ENCODE peak calls at places on chromosomes 11 and 22, in nine cellular contexts. One of them, this sample, is unnamed.

GRCh38 chr11:119755351-119756071 is 26.5 kb upstream of the NECTIN1 start:
- DNase-seq in GM10248: no peak
- DNase-seq in AML-193: no peak
- DNase-seq in activated CD4-positive, alpha-beta T cell treated with anti-CD3 and anti-CD28 coated beads, Interleukin-2, amount 10 ng/mL, durations not matched to agents 7 days and 5 days: no peak
- DNase-seq in effector CD4-positive, alpha-beta T cell: no peak
- DNase-seq in CD4-positive, alpha-beta memory T cell: no peak
- DNase-seq in stimulated activated CD4-positive, alpha-beta T cell treated with anti-CD3 and anti-CD28 coated beads, TNF-alpha, amount 100 ng/mL, for 24 hours: no peak
- DNase-seq in colonic mucosa: no peak
- DNase-seq in AG20443: no peak
- DNase-seq in this sample: no peak

GRCh38 chr11:8261921-8262551 is 1.6 kb downstream of the LMO1 start:
- DNase-seq in activated CD4-positive, alpha-beta T cell treated with anti-CD3 and anti-CD28 coated beads, Interleukin-2, amount 10 ng/mL, durations not matched to agents 7 days and 5 days: no peak
- DNase-seq in colonic mucosa: no peak
- DNase-seq in AML-193: no peak
- DNase-seq in CD4-positive, alpha-beta memory T cell: no peak
- DNase-seq in effector CD4-positive, alpha-beta T cell: no peak
- DNase-seq in AG20443: no peak
- DNase-seq in stimulated activated CD4-positive, alpha-beta T cell treated with anti-CD3 and anti-CD28 coated beads, TNF-alpha, amount 100 ng/mL, for 24 hours: no peak
- DNase-seq in GM10248: no peak
- DNase-seq in this sample: peak

GRCh38 chr11:69667619-69668604 is 7.2 kb downstream of the LTO1 start:
- DNase-seq in effector CD4-positive, alpha-beta T cell: no peak
- DNase-seq in AG20443: no peak
- DNase-seq in AML-193: no peak
- DNase-seq in activated CD4-positive, alpha-beta T cell treated with anti-CD3 and anti-CD28 coated beads, Interleukin-2, amount 10 ng/mL, durations not matched to agents 7 days and 5 days: no peak
- DNase-seq in GM10248: no peak
- DNase-seq in CD4-positive, alpha-beta memory T cell: no peak
- DNase-seq in colonic mucosa: no peak
- DNase-seq in stimulated activated CD4-positive, alpha-beta T cell treated with anti-CD3 and anti-CD28 coated beads, TNF-alpha, amount 100 ng/mL, for 24 hours: no peak
- DNase-seq in this sample: peak

GRCh38 chr22:24097961-24098391 is 83.3 kb upstream of the SUSD2 start:
- DNase-seq in CD4-positive, alpha-beta memory T cell: no peak
- DNase-seq in colonic mucosa: no peak
- DNase-seq in AML-193: no peak
- DNase-seq in AG20443: no peak
- DNase-seq in stimulated activated CD4-positive, alpha-beta T cell treated with anti-CD3 and anti-CD28 coated beads, TNF-alpha, amount 100 ng/mL, for 24 hours: no peak
- DNase-seq in effector CD4-positive, alpha-beta T cell: no peak
- DNase-seq in activated CD4-positive, alpha-beta T cell treated with anti-CD3 and anti-CD28 coated beads, Interleukin-2, amount 10 ng/mL, durations not matched to agents 7 days and 5 days: no peak
- DNase-seq in GM10248: no peak
- DNase-seq in this sample: no peak

GRCh38 chr22:24107668-24108067 is 73.6 kb upstream of the SUSD2 start:
- DNase-seq in stimulated activated CD4-positive, alpha-beta T cell treated with anti-CD3 and anti-CD28 coated beads, TNF-alpha, amount 100 ng/mL, for 24 hours: no peak
- DNase-seq in effector CD4-positive, alpha-beta T cell: no peak
- DNase-seq in colonic mucosa: peak
- DNase-seq in activated CD4-positive, alpha-beta T cell treated with anti-CD3 and anti-CD28 coated beads, Interleukin-2, amount 10 ng/mL, durations not matched to agents 7 days and 5 days: no peak
- DNase-seq in GM10248: no peak
- DNase-seq in AML-193: no peak
- DNase-seq in CD4-positive, alpha-beta memory T cell: no peak
- DNase-seq in AG20443: peak
- DNase-seq in this sample: peak

GRCh38 chr11:125070699-125071254 is 7.7 kb downstream of the SLC37A2 start:
- DNase-seq in effector CD4-positive, alpha-beta T cell: no peak
- DNase-seq in AG20443: peak
- DNase-seq in stimulated activated CD4-positive, alpha-beta T cell treated with anti-CD3 and anti-CD28 coated beads, TNF-alpha, amount 100 ng/mL, for 24 hours: no peak
- DNase-seq in GM10248: peak
- DNase-seq in activated CD4-positive, alpha-beta T cell treated with anti-CD3 and anti-CD28 coated beads, Interleukin-2, amount 10 ng/mL, durations not matched to agents 7 days and 5 days: no peak
- DNase-seq in CD4-positive, alpha-beta memory T cell: no peak
- DNase-seq in colonic mucosa: peak
- DNase-seq in AML-193: peak
- DNase-seq in this sample: peak

GRCh38 chr11:82858556-82859091 is 41.6 kb downstream of the PRCP start:
- DNase-seq in activated CD4-positive, alpha-beta T cell treated with anti-CD3 and anti-CD28 coated beads, Interleukin-2, amount 10 ng/mL, durations not matched to agents 7 days and 5 days: no peak
- DNase-seq in effector CD4-positive, alpha-beta T cell: no peak
- DNase-seq in colonic mucosa: no peak
- DNase-seq in AML-193: no peak
- DNase-seq in AG20443: peak
- DNase-seq in CD4-positive, alpha-beta memory T cell: no peak
- DNase-seq in stimulated activated CD4-positive, alpha-beta T cell treated with anti-CD3 and anti-CD28 coated beads, TNF-alpha, amount 100 ng/mL, for 24 hours: no peak
- DNase-seq in GM10248: no peak
- DNase-seq in this sample: no peak

GRCh38 chr22:50315289-50316113 is 8.1 kb upstream of the PLXNB2 start:
- DNase-seq in activated CD4-positive, alpha-beta T cell treated with anti-CD3 and anti-CD28 coated beads, Interleukin-2, amount 10 ng/mL, durations not matched to agents 7 days and 5 days: no peak
- DNase-seq in stimulated activated CD4-positive, alpha-beta T cell treated with anti-CD3 and anti-CD28 coated beads, TNF-alpha, amount 100 ng/mL, for 24 hours: no peak
- DNase-seq in AG20443: no peak
- DNase-seq in AML-193: no peak
- DNase-seq in colonic mucosa: no peak
- DNase-seq in effector CD4-positive, alpha-beta T cell: no peak
- DNase-seq in CD4-positive, alpha-beta memory T cell: no peak
- DNase-seq in GM10248: no peak
- DNase-seq in this sample: no peak

GRCh38 chr11:69321877-69322350 is 28.0 kb downstream of the MYEOV start:
- DNase-seq in stimulated activated CD4-positive, alpha-beta T cell treated with anti-CD3 and anti-CD28 coated beads, TNF-alpha, amount 100 ng/mL, for 24 hours: no peak
- DNase-seq in colonic mucosa: no peak
- DNase-seq in AML-193: no peak
- DNase-seq in CD4-positive, alpha-beta memory T cell: no peak
- DNase-seq in AG20443: peak
- DNase-seq in activated CD4-positive, alpha-beta T cell treated with anti-CD3 and anti-CD28 coated beads, Interleukin-2, amount 10 ng/mL, durations not matched to agents 7 days and 5 days: no peak
- DNase-seq in effector CD4-positive, alpha-beta T cell: no peak
- DNase-seq in GM10248: no peak
- DNase-seq in this sample: no peak

GRCh38 chr11:106523921-106524320 is 446.5 kb downstream of the AASDHPPT start:
- DNase-seq in activated CD4-positive, alpha-beta T cell treated with anti-CD3 and anti-CD28 coated beads, Interleukin-2, amount 10 ng/mL, durations not matched to agents 7 days and 5 days: no peak
- DNase-seq in AG20443: no peak
- DNase-seq in GM10248: no peak
- DNase-seq in AML-193: no peak
- DNase-seq in colonic mucosa: no peak
- DNase-seq in stimulated activated CD4-positive, alpha-beta T cell treated with anti-CD3 and anti-CD28 coated beads, TNF-alpha, amount 100 ng/mL, for 24 hours: no peak
- DNase-seq in CD4-positive, alpha-beta memory T cell: no peak
- DNase-seq in effector CD4-positive, alpha-beta T cell: no peak
- DNase-seq in this sample: no peak

GRCh38 chr11:32809313-32809712 is 14.9 kb upstream of the CCDC73 start:
- DNase-seq in effector CD4-positive, alpha-beta T cell: no peak
- DNase-seq in activated CD4-positive, alpha-beta T cell treated with anti-CD3 and anti-CD28 coated beads, Interleukin-2, amount 10 ng/mL, durations not matched to agents 7 days and 5 days: peak
- DNase-seq in AG20443: peak
- DNase-seq in stimulated activated CD4-positive, alpha-beta T cell treated with anti-CD3 and anti-CD28 coated beads, TNF-alpha, amount 100 ng/mL, for 24 hours: peak
- DNase-seq in CD4-positive, alpha-beta memory T cell: peak
- DNase-seq in GM10248: peak
- DNase-seq in colonic mucosa: peak
- DNase-seq in AML-193: peak
- DNase-seq in this sample: peak

GRCh38 chr11:33936745-33937612 is 45.1 kb upstream of the LMO2 start:
- DNase-seq in GM10248: no peak
- DNase-seq in colonic mucosa: peak
- DNase-seq in AG20443: peak
- DNase-seq in CD4-positive, alpha-beta memory T cell: no peak
- DNase-seq in AML-193: peak
- DNase-seq in effector CD4-positive, alpha-beta T cell: no peak
- DNase-seq in stimulated activated CD4-positive, alpha-beta T cell treated with anti-CD3 and anti-CD28 coated beads, TNF-alpha, amount 100 ng/mL, for 24 hours: no peak
- DNase-seq in activated CD4-positive, alpha-beta T cell treated with anti-CD3 and anti-CD28 coated beads, Interleukin-2, amount 10 ng/mL, durations not matched to agents 7 days and 5 days: no peak
- DNase-seq in this sample: peak

GRCh38 chr22:35352214-35353111 is 28.4 kb upstream of the HMOX1 start:
- DNase-seq in AG20443: peak
- DNase-seq in AML-193: no peak
- DNase-seq in effector CD4-positive, alpha-beta T cell: no peak
- DNase-seq in stimulated activated CD4-positive, alpha-beta T cell treated with anti-CD3 and anti-CD28 coated beads, TNF-alpha, amount 100 ng/mL, for 24 hours: peak
- DNase-seq in activated CD4-positive, alpha-beta T cell treated with anti-CD3 and anti-CD28 coated beads, Interleukin-2, amount 10 ng/mL, durations not matched to agents 7 days and 5 days: peak
- DNase-seq in colonic mucosa: peak
- DNase-seq in GM10248: peak
- DNase-seq in CD4-positive, alpha-beta memory T cell: no peak
- DNase-seq in this sample: peak

GRCh38 chr22:47035443-47035881 is 273.0 kb downstream of the TBC1D22A start:
- DNase-seq in GM10248: no peak
- DNase-seq in activated CD4-positive, alpha-beta T cell treated with anti-CD3 and anti-CD28 coated beads, Interleukin-2, amount 10 ng/mL, durations not matched to agents 7 days and 5 days: no peak
- DNase-seq in CD4-positive, alpha-beta memory T cell: no peak
- DNase-seq in AG20443: peak
- DNase-seq in AML-193: no peak
- DNase-seq in effector CD4-positive, alpha-beta T cell: no peak
- DNase-seq in stimulated activated CD4-positive, alpha-beta T cell treated with anti-CD3 and anti-CD28 coated beads, TNF-alpha, amount 100 ng/mL, for 24 hours: no peak
- DNase-seq in colonic mucosa: no peak
- DNase-seq in this sample: no peak

GRCh38 chr11:130043575-130043974 is 26.1 kb upstream of the APLP2 start:
- DNase-seq in stimulated activated CD4-positive, alpha-beta T cell treated with anti-CD3 and anti-CD28 coated beads, TNF-alpha, amount 100 ng/mL, for 24 hours: no peak
- DNase-seq in AML-193: peak
- DNase-seq in colonic mucosa: no peak
- DNase-seq in CD4-positive, alpha-beta memory T cell: no peak
- DNase-seq in effector CD4-positive, alpha-beta T cell: no peak
- DNase-seq in activated CD4-positive, alpha-beta T cell treated with anti-CD3 and anti-CD28 coated beads, Interleukin-2, amount 10 ng/mL, durations not matched to agents 7 days and 5 days: no peak
- DNase-seq in AG20443: no peak
- DNase-seq in GM10248: no peak
- DNase-seq in this sample: no peak

GRCh38 chr11:66727282-66727882 is 1.6 kb downstream of the SPTBN2 start:
- DNase-seq in colonic mucosa: no peak
- DNase-seq in activated CD4-positive, alpha-beta T cell treated with anti-CD3 and anti-CD28 coated beads, Interleukin-2, amount 10 ng/mL, durations not matched to agents 7 days and 5 days: peak
- DNase-seq in stimulated activated CD4-positive, alpha-beta T cell treated with anti-CD3 and anti-CD28 coated beads, TNF-alpha, amount 100 ng/mL, for 24 hours: peak
- DNase-seq in AG20443: peak
- DNase-seq in GM10248: peak
- DNase-seq in effector CD4-positive, alpha-beta T cell: no peak
- DNase-seq in CD4-positive, alpha-beta memory T cell: peak
- DNase-seq in AML-193: no peak
- DNase-seq in this sample: no peak

GRCh38 chr11:62921573-62922188 is 518 bp upstream of the CHRM1 start:
- DNase-seq in CD4-positive, alpha-beta memory T cell: no peak
- DNase-seq in effector CD4-positive, alpha-beta T cell: no peak
- DNase-seq in AML-193: no peak
- DNase-seq in AG20443: peak
- DNase-seq in activated CD4-positive, alpha-beta T cell treated with anti-CD3 and anti-CD28 coated beads, Interleukin-2, amount 10 ng/mL, durations not matched to agents 7 days and 5 days: no peak
- DNase-seq in stimulated activated CD4-positive, alpha-beta T cell treated with anti-CD3 and anti-CD28 coated beads, TNF-alpha, amount 100 ng/mL, for 24 hours: no peak
- DNase-seq in colonic mucosa: peak
- DNase-seq in GM10248: no peak
- DNase-seq in this sample: no peak

GRCh38 chr22:29799217-29799680 is 32.1 kb downstream of the UQCR10 start:
- DNase-seq in GM10248: no peak
- DNase-seq in colonic mucosa: peak
- DNase-seq in AG20443: peak
- DNase-seq in effector CD4-positive, alpha-beta T cell: no peak
- DNase-seq in activated CD4-positive, alpha-beta T cell treated with anti-CD3 and anti-CD28 coated beads, Interleukin-2, amount 10 ng/mL, durations not matched to agents 7 days and 5 days: no peak
- DNase-seq in AML-193: peak
- DNase-seq in stimulated activated CD4-positive, alpha-beta T cell treated with anti-CD3 and anti-CD28 coated beads, TNF-alpha, amount 100 ng/mL, for 24 hours: no peak
- DNase-seq in CD4-positive, alpha-beta memory T cell: no peak
- DNase-seq in this sample: peak

GRCh38 chr22:24564376-24565058 is 8.7 kb downstream of the SNRPD3 start:
- DNase-seq in AG20443: no peak
- DNase-seq in colonic mucosa: no peak
- DNase-seq in activated CD4-positive, alpha-beta T cell treated with anti-CD3 and anti-CD28 coated beads, Interleukin-2, amount 10 ng/mL, durations not matched to agents 7 days and 5 days: no peak
- DNase-seq in stimulated activated CD4-positive, alpha-beta T cell treated with anti-CD3 and anti-CD28 coated beads, TNF-alpha, amount 100 ng/mL, for 24 hours: no peak
- DNase-seq in effector CD4-positive, alpha-beta T cell: no peak
- DNase-seq in CD4-positive, alpha-beta memory T cell: no peak
- DNase-seq in AML-193: no peak
- DNase-seq in GM10248: no peak
- DNase-seq in this sample: peak

GRCh38 chr11:110345756-110346155 is 49.3 kb upstream of the RDX start:
- DNase-seq in AG20443: no peak
- DNase-seq in colonic mucosa: no peak
- DNase-seq in activated CD4-positive, alpha-beta T cell treated with anti-CD3 and anti-CD28 coated beads, Interleukin-2, amount 10 ng/mL, durations not matched to agents 7 days and 5 days: no peak
- DNase-seq in CD4-positive, alpha-beta memory T cell: no peak
- DNase-seq in AML-193: no peak
- DNase-seq in effector CD4-positive, alpha-beta T cell: no peak
- DNase-seq in GM10248: no peak
- DNase-seq in stimulated activated CD4-positive, alpha-beta T cell treated with anti-CD3 and anti-CD28 coated beads, TNF-alpha, amount 100 ng/mL, for 24 hours: no peak
- DNase-seq in this sample: no peak

GRCh38 chr11:76008474-76008873 is 193.5 kb downstream of the UVRAG start:
- DNase-seq in AG20443: peak
- DNase-seq in effector CD4-positive, alpha-beta T cell: no peak
- DNase-seq in stimulated activated CD4-positive, alpha-beta T cell treated with anti-CD3 and anti-CD28 coated beads, TNF-alpha, amount 100 ng/mL, for 24 hours: no peak
- DNase-seq in GM10248: no peak
- DNase-seq in activated CD4-positive, alpha-beta T cell treated with anti-CD3 and anti-CD28 coated beads, Interleukin-2, amount 10 ng/mL, durations not matched to agents 7 days and 5 days: no peak
- DNase-seq in colonic mucosa: no peak
- DNase-seq in CD4-positive, alpha-beta memory T cell: no peak
- DNase-seq in AML-193: no peak
- DNase-seq in this sample: no peak

GRCh38 chr11:124595302-124595701 is 15.9 kb upstream of the PANX3 start:
- DNase-seq in AML-193: no peak
- DNase-seq in CD4-positive, alpha-beta memory T cell: no peak
- DNase-seq in GM10248: no peak
- DNase-seq in stimulated activated CD4-positive, alpha-beta T cell treated with anti-CD3 and anti-CD28 coated beads, TNF-alpha, amount 100 ng/mL, for 24 hours: no peak
- DNase-seq in colonic mucosa: no peak
- DNase-seq in effector CD4-positive, alpha-beta T cell: no peak
- DNase-seq in AG20443: no peak
- DNase-seq in activated CD4-positive, alpha-beta T cell treated with anti-CD3 and anti-CD28 coated beads, Interleukin-2, amount 10 ng/mL, durations not matched to agents 7 days and 5 days: no peak
- DNase-seq in this sample: no peak

GRCh38 chr11:35274909-35275807 is 136.2 kb downstream of the CD44 start:
- DNase-seq in AML-193: no peak
- DNase-seq in GM10248: no peak
- DNase-seq in effector CD4-positive, alpha-beta T cell: no peak
- DNase-seq in colonic mucosa: peak
- DNase-seq in AG20443: peak
- DNase-seq in stimulated activated CD4-positive, alpha-beta T cell treated with anti-CD3 and anti-CD28 coated beads, TNF-alpha, amount 100 ng/mL, for 24 hours: no peak
- DNase-seq in activated CD4-positive, alpha-beta T cell treated with anti-CD3 and anti-CD28 coated beads, Interleukin-2, amount 10 ng/mL, durations not matched to agents 7 days and 5 days: no peak
- DNase-seq in CD4-positive, alpha-beta memory T cell: no peak
- DNase-seq in this sample: no peak

GRCh38 chr11:94513091-94513490 is 830 bp downstream of the C11orf97 start:
- DNase-seq in AG20443: no peak
- DNase-seq in colonic mucosa: peak
- DNase-seq in stimulated activated CD4-positive, alpha-beta T cell treated with anti-CD3 and anti-CD28 coated beads, TNF-alpha, amount 100 ng/mL, for 24 hours: no peak
- DNase-seq in AML-193: peak
- DNase-seq in GM10248: no peak
- DNase-seq in activated CD4-positive, alpha-beta T cell treated with anti-CD3 and anti-CD28 coated beads, Interleukin-2, amount 10 ng/mL, durations not matched to agents 7 days and 5 days: no peak
- DNase-seq in CD4-positive, alpha-beta memory T cell: no peak
- DNase-seq in effector CD4-positive, alpha-beta T cell: no peak
- DNase-seq in this sample: no peak

GRCh38 chr11:44264126-44264749 is 45.7 kb downstream of the ALX4 start:
- DNase-seq in effector CD4-positive, alpha-beta T cell: no peak
- DNase-seq in AML-193: no peak
- DNase-seq in colonic mucosa: no peak
- DNase-seq in AG20443: no peak
- DNase-seq in stimulated activated CD4-positive, alpha-beta T cell treated with anti-CD3 and anti-CD28 coated beads, TNF-alpha, amount 100 ng/mL, for 24 hours: no peak
- DNase-seq in CD4-positive, alpha-beta memory T cell: no peak
- DNase-seq in GM10248: no peak
- DNase-seq in activated CD4-positive, alpha-beta T cell treated with anti-CD3 and anti-CD28 coated beads, Interleukin-2, amount 10 ng/mL, durations not matched to agents 7 days and 5 days: no peak
- DNase-seq in this sample: no peak

GRCh38 chr11:44258839-44259420 is 51.0 kb downstream of the ALX4 start:
- DNase-seq in CD4-positive, alpha-beta memory T cell: no peak
- DNase-seq in stimulated activated CD4-positive, alpha-beta T cell treated with anti-CD3 and anti-CD28 coated beads, TNF-alpha, amount 100 ng/mL, for 24 hours: no peak
- DNase-seq in AML-193: no peak
- DNase-seq in activated CD4-positive, alpha-beta T cell treated with anti-CD3 and anti-CD28 coated beads, Interleukin-2, amount 10 ng/mL, durations not matched to agents 7 days and 5 days: no peak
- DNase-seq in GM10248: no peak
- DNase-seq in AG20443: no peak
- DNase-seq in colonic mucosa: no peak
- DNase-seq in effector CD4-positive, alpha-beta T cell: no peak
- DNase-seq in this sample: no peak

GRCh38 chr22:23767303-23767672 is 484 bp downstream of the CHCHD10 start:
- DNase-seq in effector CD4-positive, alpha-beta T cell: no peak
- DNase-seq in GM10248: no peak
- DNase-seq in AG20443: no peak
- DNase-seq in stimulated activated CD4-positive, alpha-beta T cell treated with anti-CD3 and anti-CD28 coated beads, TNF-alpha, amount 100 ng/mL, for 24 hours: no peak
- DNase-seq in colonic mucosa: no peak
- DNase-seq in AML-193: no peak
- DNase-seq in CD4-positive, alpha-beta memory T cell: no peak
- DNase-seq in activated CD4-positive, alpha-beta T cell treated with anti-CD3 and anti-CD28 coated beads, Interleukin-2, amount 10 ng/mL, durations not matched to agents 7 days and 5 days: no peak
- DNase-seq in this sample: no peak

GRCh38 chr11:64754124-64754918 is 5.5 kb downstream of the PYGM start:
- DNase-seq in colonic mucosa: no peak
- DNase-seq in AML-193: no peak
- DNase-seq in CD4-positive, alpha-beta memory T cell: no peak
- DNase-seq in activated CD4-positive, alpha-beta T cell treated with anti-CD3 and anti-CD28 coated beads, Interleukin-2, amount 10 ng/mL, durations not matched to agents 7 days and 5 days: no peak
- DNase-seq in stimulated activated CD4-positive, alpha-beta T cell treated with anti-CD3 and anti-CD28 coated beads, TNF-alpha, amount 100 ng/mL, for 24 hours: no peak
- DNase-seq in AG20443: no peak
- DNase-seq in GM10248: no peak
- DNase-seq in effector CD4-positive, alpha-beta T cell: no peak
- DNase-seq in this sample: peak

GRCh38 chr11:104570088-104570701 is 328.1 kb downstream of the CASP12 start:
- DNase-seq in effector CD4-positive, alpha-beta T cell: no peak
- DNase-seq in stimulated activated CD4-positive, alpha-beta T cell treated with anti-CD3 and anti-CD28 coated beads, TNF-alpha, amount 100 ng/mL, for 24 hours: no peak
- DNase-seq in colonic mucosa: no peak
- DNase-seq in GM10248: no peak
- DNase-seq in activated CD4-positive, alpha-beta T cell treated with anti-CD3 and anti-CD28 coated beads, Interleukin-2, amount 10 ng/mL, durations not matched to agents 7 days and 5 days: no peak
- DNase-seq in AML-193: no peak
- DNase-seq in CD4-positive, alpha-beta memory T cell: no peak
- DNase-seq in AG20443: no peak
- DNase-seq in this sample: no peak

GRCh38 chr11:129364143-129364654 is 11.4 kb upstream of the BARX2 start:
- DNase-seq in colonic mucosa: peak
- DNase-seq in stimulated activated CD4-positive, alpha-beta T cell treated with anti-CD3 and anti-CD28 coated beads, TNF-alpha, amount 100 ng/mL, for 24 hours: peak
- DNase-seq in effector CD4-positive, alpha-beta T cell: peak
- DNase-seq in AML-193: peak
- DNase-seq in AG20443: peak
- DNase-seq in activated CD4-positive, alpha-beta T cell treated with anti-CD3 and anti-CD28 coated beads, Interleukin-2, amount 10 ng/mL, durations not matched to agents 7 days and 5 days: peak
- DNase-seq in GM10248: peak
- DNase-seq in CD4-positive, alpha-beta memory T cell: peak
- DNase-seq in this sample: peak

GRCh38 chr11:58075781-58076180 is 45.0 kb downstream of the OR6Q1 start:
- DNase-seq in effector CD4-positive, alpha-beta T cell: no peak
- DNase-seq in activated CD4-positive, alpha-beta T cell treated with anti-CD3 and anti-CD28 coated beads, Interleukin-2, amount 10 ng/mL, durations not matched to agents 7 days and 5 days: no peak
- DNase-seq in stimulated activated CD4-positive, alpha-beta T cell treated with anti-CD3 and anti-CD28 coated beads, TNF-alpha, amount 100 ng/mL, for 24 hours: no peak
- DNase-seq in AG20443: no peak
- DNase-seq in colonic mucosa: no peak
- DNase-seq in GM10248: no peak
- DNase-seq in CD4-positive, alpha-beta memory T cell: no peak
- DNase-seq in AML-193: no peak
- DNase-seq in this sample: no peak